ENCODE peak calls at places on chromosomes 4 and X, in five cellular contexts. One of them, this sample, is unnamed.

GRCh38 chr4:30630431-30630830 is 89.7 kb upstream of the PCDH7 start:
- DNase-seq in HS-5: no peak
- DNase-seq in small intestine: no peak
- DNase-seq in T follicular helper cell: no peak
- DNase-seq in T-helper 17 cell: no peak
- DNase-seq in this sample: no peak

GRCh38 chr4:167602157-167602556 is 367.9 kb upstream of the SPOCK3 start:
- DNase-seq in HS-5: no peak
- DNase-seq in small intestine: no peak
- DNase-seq in T follicular helper cell: no peak
- DNase-seq in T-helper 17 cell: no peak
- DNase-seq in this sample: no peak

GRCh38 chrX:17441965-17442364 is 67.0 kb downstream of the NHS start:
- DNase-seq in HS-5: no peak
- DNase-seq in small intestine: no peak
- DNase-seq in T follicular helper cell: no peak
- DNase-seq in T-helper 17 cell: no peak
- DNase-seq in this sample: no peak

GRCh38 chr4:67700119-67700873 is 659 bp downstream of the UBA6 start:
- DNase-seq in HS-5: peak; percentile 8
- DNase-seq in small intestine: peak; percentile 50
- DNase-seq in T follicular helper cell: no peak
- DNase-seq in T-helper 17 cell: no peak
- DNase-seq in this sample: peak; percentile 22

GRCh38 chr4:8818063-8818881 is 53.4 kb downstream of the HMX1 start:
- DNase-seq in HS-5: no peak
- DNase-seq in small intestine: no peak
- DNase-seq in T follicular helper cell: no peak
- DNase-seq in T-helper 17 cell: peak; percentile 1
- DNase-seq in this sample: no peak

GRCh38 chr4:105140684-105141490 is 5.8 kb upstream of the TET2 start:
- DNase-seq in HS-5: no peak
- DNase-seq in small intestine: peak; percentile 74
- DNase-seq in T follicular helper cell: peak; percentile 30
- DNase-seq in T-helper 17 cell: no peak
- DNase-seq in this sample: peak; percentile 51

GRCh38 chrX:70479197-70479969 is 34.7 kb downstream of the DLG3 start:
- DNase-seq in HS-5: peak; percentile 31
- DNase-seq in small intestine: peak; percentile 74
- DNase-seq in T follicular helper cell: no peak
- DNase-seq in T-helper 17 cell: no peak
- DNase-seq in this sample: no peak

GRCh38 chrX:150688911-150689451 is 4.2 kb upstream of the MTMR1 start:
- DNase-seq in HS-5: peak; percentile 88
- DNase-seq in small intestine: no peak
- DNase-seq in T follicular helper cell: no peak
- DNase-seq in T-helper 17 cell: no peak
- DNase-seq in this sample: no peak